ENCODE peak calls at places on chromosomes 4 and X, in seven cellular contexts. G is suprapubic skin, U is K562, L is ovary, H is HepG2, W is transverse colon, P is A549. A is an unnamed sample. For H3K9me3, the result is how much of the 10 kb centered on the place peaks cover.

GRCh38 chr4:184733654-184734524 is at the start of gene CENPU:
- DNase-seq in G (peak), U (peak), L (peak), H (peak), W (peak), P (peak), A (peak)

GRCh38 chr4:156321203-156321602 is 367.5 kb upstream of the CTSO start:
- DNase-seq in G (no peak), U (no peak), L (no peak), H (no peak), W (no peak), P (no peak), A (no peak)

GRCh38 chr4:100428051-100428450 is 89.8 kb downstream of the EMCN start:
- DNase-seq in G (no peak), U (no peak), L (no peak), H (no peak), W (no peak), P (no peak), A (no peak)

GRCh38 chrX:33307954-33308353 is 96.6 kb upstream of the DMD start:
- DNase-seq in G (no peak), U (no peak), L (no peak), H (no peak), W (no peak), P (no peak), A (no peak)

GRCh38 chrX:137563681-137564651 is 2.0 kb upstream of the ZIC3 start:
- DNase-seq in G (no peak), U (no peak), L (no peak), H (no peak), W (no peak), P (no peak), A (no peak)

GRCh38 chr4:61400446-61400845 is 200.3 kb downstream of the ADGRL3 start:
- DNase-seq in G (no peak), U (no peak), L (no peak), H (no peak), W (no peak), P (no peak), A (no peak)

GRCh38 chrX:130555341-130555740 is 153.6 kb downstream of the RBMX2 start:
- DNase-seq in G (no peak), U (no peak), L (no peak), H (no peak), W (no peak), P (no peak), A (no peak)

GRCh38 chr4:119506761-119507160 is 121.8 kb downstream of the PDE5A start:
- DNase-seq in G (no peak), U (no peak), L (no peak), H (no peak), W (no peak), P (no peak), A (no peak)

GRCh38 chr4:184344899-184345572 is 127.4 kb upstream of the ENPP6 start:
- DNase-seq in G (no peak), U (no peak), L (no peak), H (no peak), W (no peak), P (no peak), A (no peak)

GRCh38 chr4:23981328-23981727 is 91.5 kb upstream of the PPARGC1A start:
- DNase-seq in G (no peak), U (no peak), L (no peak), H (no peak), W (no peak), P (no peak), A (no peak)

GRCh38 chr4:2247128-2248043 is 5.5 kb upstream of the HAUS3 start:
- DNase-seq in G (peak), U (no peak), L (peak), H (no peak), W (no peak), P (no peak), A (no peak)

GRCh38 chr4:42627887-42628646 is 28.8 kb downstream of the ATP8A1 start:
- DNase-seq in G (peak), U (no peak), L (peak), H (no peak), W (peak), P (no peak), A (peak)

GRCh38 chr4:92199135-92199534 is 104.6 kb upstream of the GRID2 start:
- DNase-seq in G (no peak), U (no peak), L (no peak), H (no peak), W (no peak), P (no peak), A (no peak)

GRCh38 chr4:184756399-184756798 is 22.5 kb upstream of the CENPU start:
- DNase-seq in G (no peak), U (no peak), L (no peak), H (no peak), W (no peak), P (no peak), A (peak)

GRCh38 chr4:22670953-22671352 is 21.8 kb upstream of the GBA3 start:
- DNase-seq in G (no peak), U (no peak), L (no peak), H (no peak), W (no peak), P (no peak), A (no peak)

GRCh38 chr4:1242506-1243450 is 6.2 kb downstream of the CTBP1 start:
- DNase-seq in G (peak), U (peak), L (peak), H (no peak), W (peak), P (no peak), A (no peak)

GRCh38 chr4:47017081-47017480 is 14.3 kb upstream of the GABRB1 start:
- DNase-seq in G (no peak), U (no peak), L (no peak), H (no peak), W (no peak), P (no peak), A (no peak)

GRCh38 chr4:186606593-186606992 is 51.2 kb upstream of the MTNR1A start:
- DNase-seq in G (no peak), U (peak), L (no peak), H (no peak), W (no peak), P (no peak), A (no peak)

GRCh38 chr4:52585379-52585778 is 73.7 kb downstream of the USP46 start:
- DNase-seq in G (no peak), U (no peak), L (no peak), H (no peak), W (no peak), P (no peak), A (no peak)

GRCh38 chrX:111168314-111168713 is 72.3 kb downstream of the PAK3 start:
- DNase-seq in G (no peak), U (no peak), L (no peak), H (peak), W (no peak), P (no peak), A (no peak)

GRCh38 chr4:15682790-15683495 is 1.3 kb downstream of the FAM200B start:
- DNase-seq in G (no peak), U (no peak), L (no peak), H (no peak), W (no peak), P (no peak), A (no peak)

GRCh38 chr4:151743894-151744293 is 16.9 kb downstream of the GATB start:
- DNase-seq in G (no peak), U (no peak), L (no peak), H (no peak), W (no peak), P (no peak), A (no peak)

GRCh38 chr4:84691170-84691691 is 108.3 kb downstream of the CDS1 start:
- DNase-seq in G (no peak), U (peak), L (no peak), H (no peak), W (no peak), P (peak), A (no peak)

GRCh38 chrX:44927398-44927797 is 54.4 kb downstream of the KDM6A start:
- DNase-seq in G (no peak), U (no peak), L (no peak), H (peak), W (no peak), P (no peak), A (no peak)

GRCh38 chr4:176744091-176744490 is 48.6 kb downstream of the VEGFC start:
- DNase-seq in G (no peak), U (no peak), L (no peak), H (no peak), W (no peak), P (no peak), A (no peak)

GRCh38 chrX:124414281-124414680 is 67.9 kb downstream of the SH2D1A start:
- DNase-seq in G (no peak), U (no peak), L (no peak), H (no peak), W (no peak), P (no peak), A (no peak)

GRCh38 chr4:102500371-102501175 is 586 bp upstream of the NFKB1 start:
- DNase-seq in G (peak), U (no peak), L (peak), H (peak), W (peak), P (no peak), A (peak)

GRCh38 chr4:112280657-112281056 is 5.0 kb downstream of the TIFA start:
- DNase-seq in G (no peak), U (no peak), L (no peak), H (no peak), W (no peak), P (no peak), A (no peak)

GRCh38 chr4:128688846-128689467 is 120.5 kb upstream of the JADE1 start:
- DNase-seq in G (no peak), U (no peak), L (no peak), H (no peak), W (no peak), P (no peak), A (no peak)

GRCh38 chrX:55709735-55710134 is 7.8 kb upstream of the RRAGB start:
- DNase-seq in G (no peak), U (no peak), L (no peak), H (no peak), W (no peak), P (no peak), A (no peak)

GRCh38 chr4:174362340-174362739 is 78.6 kb downstream of the CEP44 start:
- DNase-seq in G (no peak), U (no peak), L (no peak), H (no peak), W (no peak), P (no peak), A (no peak)

GRCh38 chrX:15913161-15913560 is 58.5 kb upstream of the AP1S2 start:
- DNase-seq in G (no peak), U (no peak), L (no peak), H (no peak), W (no peak), P (no peak), A (no peak)

GRCh38 chrX:23816179-23816578 is 33.2 kb downstream of the SAT1 start:
- DNase-seq in G (no peak), U (no peak), L (no peak), H (no peak), W (no peak), P (no peak), A (no peak)

GRCh38 chr4:140003851-140004579 is 150.0 kb downstream of the MAML3 start:
- DNase-seq in G (no peak), U (no peak), L (no peak), H (no peak), W (no peak), P (no peak), A (no peak)

GRCh38 chrX:151393514-151393913 is 3.5 kb upstream of the VMA21 start:
- DNase-seq in G (no peak), U (no peak), L (no peak), H (no peak), W (no peak), P (no peak), A (no peak)

GRCh38 chrX:119201570-119201969 is 34.5 kb upstream of the PGRMC1 start:
- DNase-seq in G (no peak), U (no peak), L (no peak), H (no peak), W (no peak), P (no peak), A (no peak)

GRCh38 chr4:90127706-90128345 is 632 bp downstream of the CCSER1 start:
- DNase-seq in G (no peak), U (no peak), L (no peak), H (no peak), W (no peak), P (no peak), A (no peak)

GRCh38 chrX:69025802-69026301 is 139.4 kb downstream of the PJA1 start:
- DNase-seq in G (no peak), U (no peak), L (no peak), H (no peak), W (no peak), P (no peak), A (no peak)

GRCh38 chrX:17967888-17968287 is 106.8 kb upstream of the RAI2 start:
- DNase-seq in G (no peak), U (no peak), L (no peak), H (no peak), W (no peak), P (no peak), A (no peak)

GRCh38 chrX:17964871-17965270 is 103.8 kb upstream of the RAI2 start:
- DNase-seq in G (no peak), U (no peak), L (no peak), H (no peak), W (no peak), P (no peak), A (no peak)

DNA sequence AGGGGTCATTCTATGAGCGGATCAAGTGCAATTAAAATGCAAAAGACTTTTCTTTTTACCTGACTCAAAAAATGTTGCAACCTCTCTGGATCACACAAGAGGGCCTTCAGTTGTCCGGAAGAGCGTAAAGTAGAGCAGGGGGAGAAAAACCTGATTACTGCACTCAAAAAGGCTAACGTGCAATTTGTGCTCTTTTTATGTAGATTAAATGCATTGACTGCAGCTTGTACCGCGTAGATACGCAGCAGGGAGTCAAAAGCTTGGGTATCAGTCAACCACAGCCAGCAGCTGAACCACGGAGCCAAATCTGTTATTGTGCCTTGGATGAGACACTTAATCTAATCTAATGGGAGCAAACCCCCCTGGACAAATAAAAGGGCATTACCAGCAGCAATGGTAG is 107.3 kb upstream of the RAI2 start:
- DNase-seq in G (no peak), U (no peak), L (no peak), H (no peak), W (no peak), P (no peak), A (no peak)
- TF ChIP-seq EP300 in G (no peak), U (no peak), L (no peak), H (no peak), W (no peak), P (no peak), A (no peak)

GRCh38 chrX:2252331-2253065 is 248.3 kb downstream of the DHRSX start:
- DNase-seq in G (no peak), U (no peak), L (no peak), H (no peak), W (no peak), P (no peak), A (no peak)
- H3K9me3 ChIP-seq in G (under half), U (under half), L (under half), H (under half), W (under half), P (under half), A (under half)

GRCh38 chrX:132613801-132614200 is 125.0 kb upstream of the MBNL3 start:
- DNase-seq in G (no peak), U (no peak), L (no peak), H (peak), W (no peak), P (no peak), A (no peak)

GRCh38 chrX:132610536-132610935 is 121.7 kb upstream of the MBNL3 start:
- DNase-seq in G (no peak), U (no peak), L (no peak), H (no peak), W (no peak), P (no peak), A (no peak)

GRCh38 chrX:132614297-132614696 is 125.5 kb upstream of the MBNL3 start:
- DNase-seq in G (no peak), U (no peak), L (no peak), H (peak), W (no peak), P (no peak), A (no peak)

GRCh38 chrX:132615396-132616131 is 126.7 kb upstream of the MBNL3 start:
- DNase-seq in G (no peak), U (peak), L (peak), H (peak), W (peak), P (no peak), A (no peak)

DNA sequence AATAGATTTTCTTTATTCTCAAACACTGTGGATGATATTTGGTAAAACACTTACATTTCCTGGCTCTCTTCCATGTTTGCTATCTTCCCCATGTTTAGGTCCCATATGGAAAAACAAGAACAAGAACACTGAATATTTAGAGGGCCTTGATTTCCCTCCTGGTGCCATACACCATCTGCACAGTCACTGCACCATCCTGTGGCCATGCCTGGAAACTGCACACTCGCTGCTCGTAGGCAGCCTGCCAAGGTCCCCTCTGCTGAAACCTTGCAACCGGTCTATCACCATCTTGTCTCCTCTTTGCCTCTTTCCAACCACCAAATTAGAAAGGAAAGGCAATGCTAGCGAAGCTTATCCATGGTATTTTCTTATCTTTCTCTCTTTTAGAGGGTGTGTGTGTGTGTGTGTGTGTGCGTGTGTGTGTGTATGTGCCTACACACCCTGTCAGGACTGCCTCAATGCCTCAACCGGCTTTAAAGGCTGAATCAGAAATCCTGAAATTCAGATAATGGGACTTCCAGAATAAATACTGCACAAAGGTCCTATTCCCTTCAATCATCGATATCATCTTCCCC is 124.2 kb upstream of the MBNL3 start:
- DNase-seq in G (no peak), U (peak), L (peak), H (no peak), W (peak), P (no peak), A (peak)
- TF ChIP-seq EP300 in G (no peak), U (no peak), L (no peak), H (no peak), W (no peak), P (no peak), A (no peak)

DNA sequence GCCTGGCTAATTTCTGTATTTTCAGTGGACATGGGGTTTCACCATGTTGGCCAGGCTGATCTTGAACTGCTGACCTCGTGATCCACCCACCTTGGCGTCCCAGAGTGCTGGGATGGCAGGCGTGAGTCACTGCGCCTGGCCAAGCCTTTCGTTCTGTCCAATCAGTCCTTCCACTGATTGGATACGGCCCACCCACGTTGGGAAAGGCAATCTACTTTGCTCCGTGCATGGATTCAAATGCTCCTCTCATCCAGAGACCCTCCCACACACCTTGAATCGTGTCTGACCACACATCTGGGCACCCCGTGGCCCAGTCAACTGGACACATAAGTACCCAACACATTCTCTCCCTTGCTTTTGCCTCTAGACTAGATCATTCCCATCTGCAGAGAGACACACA is 74.9 kb downstream of the CRLF2 start:
- DNase-seq in G (no peak), U (no peak), L (no peak), H (no peak), W (no peak), P (no peak), A (no peak)
- H3K9me3 ChIP-seq in G (under half), U (under half), L (under half), H (under half), W (under half), P (under half), A (under half)

DNA sequence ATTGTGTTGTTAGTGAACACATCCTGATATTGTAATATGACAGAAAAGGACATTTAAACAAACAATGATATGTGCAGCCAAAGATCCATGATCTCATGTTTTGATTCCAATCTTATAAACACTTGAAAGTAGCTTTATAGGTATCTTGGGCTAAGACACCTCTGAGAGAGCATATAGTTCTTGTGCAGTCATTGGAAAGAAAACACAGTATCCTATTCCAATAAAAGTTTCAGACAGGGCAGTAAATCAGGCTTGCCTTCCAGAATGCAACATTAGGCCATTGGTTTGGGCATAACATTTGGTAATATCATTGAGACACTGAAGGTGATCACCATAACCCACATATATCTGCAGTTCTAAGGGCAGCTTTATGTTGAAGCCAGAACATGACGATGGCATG is 188.3 kb upstream of the HCCS start:
- DNase-seq in G (no peak), U (no peak), L (no peak), H (no peak), W (no peak), P (no peak), A (no peak)
- TF ChIP-seq EP300 in G (no peak), U (no peak), L (no peak), H (no peak), W (no peak), P (no peak), A (no peak)

GRCh38 chr4:176995-177394 is 52.7 kb downstream of the ZNF718 start:
- DNase-seq in G (no peak), U (no peak), L (no peak), H (no peak), W (no peak), P (no peak), A (no peak)

GRCh38 chr4:173666-174314 is 49.5 kb downstream of the ZNF718 start:
- DNase-seq in G (no peak), U (no peak), L (no peak), H (no peak), W (no peak), P (no peak), A (no peak)

GRCh38 chr4:175986-176385 is 51.7 kb downstream of the ZNF718 start:
- DNase-seq in G (no peak), U (no peak), L (no peak), H (no peak), W (no peak), P (no peak), A (no peak)
- H3K9me3 ChIP-seq in G (half or more), U (under half), L (under half), H (half or more), W (half or more), P (under half), A (half or more)

DNA sequence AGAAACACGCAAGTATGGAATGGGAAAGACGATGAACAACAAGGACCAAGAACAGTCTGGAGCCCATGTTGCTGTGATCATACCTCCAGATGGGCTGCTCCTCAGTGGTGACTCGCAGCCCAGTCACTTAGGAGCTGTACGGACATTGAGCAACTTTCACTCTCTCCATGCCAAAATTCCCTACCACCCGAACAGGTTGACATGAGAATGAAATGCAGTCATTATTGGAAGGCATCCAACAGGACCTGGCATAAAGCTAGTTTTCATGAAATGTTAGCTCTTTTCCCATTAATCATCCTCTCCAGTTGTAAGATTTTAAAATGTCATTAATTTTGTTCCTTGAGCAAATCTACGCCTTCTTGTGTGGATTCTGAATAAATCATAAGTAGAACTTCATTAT is 82.7 kb upstream of the GPM6B start:
- DNase-seq in G (no peak), U (no peak), L (no peak), H (no peak), W (no peak), P (no peak), A (no peak)
- TF ChIP-seq EP300 in G (no peak), U (no peak), L (no peak), H (no peak), W (no peak), P (no peak), A (peak)